ENCODE peak calls at places on chromosomes 12 and 14, in nine cellular contexts. F, Z, E, V, X, D, Y, N and K are unnamed samples.

GRCh38 chr12:57127710-57128518 is at the start of gene LRP1:
- DNase-seq in F (peak; percentile 96), Z (peak; percentile 59), E (peak; percentile 39), V (peak; percentile 89), X (peak; percentile 92), D (peak; percentile 64), Y (peak; percentile 75), N (peak; percentile 86), K (peak; percentile 94)

GRCh38 chr12:10283028-10283427 is 24.6 kb upstream of the KLRD1 start:
- DNase-seq in F (no peak), Z (no peak), E (no peak), V (no peak), X (no peak), D (no peak), Y (no peak), N (no peak), K (no peak)

GRCh38 chr14:103881927-103882281 is 34.5 kb upstream of the PPP1R13B start:
- DNase-seq in F (no peak), Z (no peak), E (no peak), V (no peak), X (no peak), D (no peak), Y (no peak), N (no peak), K (no peak)

GRCh38 chr12:56086608-56087007 is 6.6 kb downstream of the ERBB3 start:
- DNase-seq in F (no peak), Z (no peak), E (no peak), V (no peak), X (no peak), D (no peak), Y (no peak), N (no peak), K (no peak)

GRCh38 chr14:64983439-64984310 is 3.0 kb upstream of the FNTB start:
- DNase-seq in F (peak; percentile 65), Z (no peak), E (peak; percentile 15), V (no peak), X (peak; percentile 50), D (no peak), Y (peak; percentile 27), N (peak; percentile 77), K (peak; percentile 83)

GRCh38 chr14:100714205-100714781 is 12.4 kb upstream of the DLK1 start:
- DNase-seq in F (no peak), Z (no peak), E (no peak), V (no peak), X (no peak), D (no peak), Y (no peak), N (no peak), K (no peak)

GRCh38 chr12:53327435-53328042 is 6.1 kb upstream of the AAAS start:
- DNase-seq in F (no peak), Z (no peak), E (no peak), V (no peak), X (no peak), D (no peak), Y (no peak), N (peak; percentile 48), K (peak; percentile 22)

GRCh38 chr12:2652011-2652400 is 142.8 kb upstream of the FKBP4 start:
- DNase-seq in F (no peak), Z (no peak), E (no peak), V (no peak), X (no peak), D (no peak), Y (no peak), N (no peak), K (no peak)

GRCh38 chr14:105267820-105268548 is 19.7 kb downstream of the BTBD6 start:
- DNase-seq in F (no peak), Z (no peak), E (no peak), V (no peak), X (no peak), D (no peak), Y (no peak), N (no peak), K (no peak)

GRCh38 chr12:76137611-76138010 is 53.1 kb upstream of the NAP1L1 start:
- DNase-seq in F (no peak), Z (no peak), E (no peak), V (no peak), X (no peak), D (no peak), Y (no peak), N (peak; percentile 60), K (no peak)

GRCh38 chr12:49527361-49528130 is 11.3 kb upstream of the KCNH3 start:
- DNase-seq in F (no peak), Z (no peak), E (no peak), V (no peak), X (peak; percentile 79), D (no peak), Y (no peak), N (no peak), K (no peak)

GRCh38 chr12:19138551-19139344 is 9.2 kb downstream of the PLEKHA5 start:
- DNase-seq in F (no peak), Z (no peak), E (no peak), V (no peak), X (no peak), D (no peak), Y (no peak), N (no peak), K (no peak)

GRCh38 chr12:114241973-114242434 is 163.9 kb downstream of the TBX5 start:
- DNase-seq in F (no peak), Z (no peak), E (no peak), V (no peak), X (no peak), D (no peak), Y (no peak), N (no peak), K (no peak)

GRCh38 chr12:24198070-24198469 is 248.6 kb upstream of the SOX5 start:
- DNase-seq in F (no peak), Z (no peak), E (no peak), V (no peak), X (no peak), D (no peak), Y (no peak), N (peak; percentile 50), K (no peak)

GRCh38 chr12:66620026-66620425 is 58.9 kb downstream of the GRIP1 start:
- DNase-seq in F (no peak), Z (no peak), E (no peak), V (no peak), X (no peak), D (no peak), Y (no peak), N (no peak), K (no peak)

GRCh38 chr14:103711516-103712431 is 3.5 kb downstream of the XRCC3 start:
- DNase-seq in F (no peak), Z (peak; percentile 44), E (peak; percentile 81), V (peak; percentile 75), X (no peak), D (no peak), Y (no peak), N (no peak), K (peak; percentile 86)

GRCh38 chr12:104460041-104460757 is 3.5 kb downstream of the CHST11 start:
- DNase-seq in F (no peak), Z (no peak), E (no peak), V (no peak), X (no peak), D (no peak), Y (no peak), N (no peak), K (peak; percentile 85)

GRCh38 chr12:19165446-19165845 is 35.9 kb downstream of the PLEKHA5 start:
- DNase-seq in F (no peak), Z (no peak), E (no peak), V (no peak), X (no peak), D (no peak), Y (no peak), N (no peak), K (no peak)

GRCh38 chr12:52442600-52443061 is 8.5 kb upstream of the KRT75 start:
- DNase-seq in F (no peak), Z (no peak), E (no peak), V (peak; percentile 55), X (no peak), D (no peak), Y (no peak), N (peak; percentile 90), K (no peak)

GRCh38 chr12:27818421-27818918 is 38.4 kb upstream of the MANSC4 start:
- DNase-seq in F (no peak), Z (no peak), E (no peak), V (no peak), X (no peak), D (no peak), Y (no peak), N (no peak), K (no peak)

GRCh38 chr12:116138380-116138779 is 139.1 kb downstream of the MED13L start:
- DNase-seq in F (no peak), Z (no peak), E (no peak), V (no peak), X (no peak), D (no peak), Y (no peak), N (no peak), K (no peak)

GRCh38 chr12:2384533-2385328 is 331.9 kb downstream of the CACNA1C start:
- DNase-seq in F (no peak), Z (no peak), E (no peak), V (no peak), X (no peak), D (no peak), Y (no peak), N (peak; percentile 58), K (no peak)

GRCh38 chr12:70637686-70638085 is 457 bp upstream of the PTPRB start:
- DNase-seq in F (no peak), Z (no peak), E (no peak), V (no peak), X (no peak), D (no peak), Y (no peak), N (no peak), K (no peak)

GRCh38 chr12:130714591-130715149 is 1.4 kb downstream of the RIMBP2 start:
- DNase-seq in F (no peak), Z (no peak), E (no peak), V (no peak), X (no peak), D (no peak), Y (no peak), N (no peak), K (no peak)

GRCh38 chr12:121114806-121115205 is 17.9 kb upstream of the P2RX7 start:
- DNase-seq in F (no peak), Z (no peak), E (no peak), V (no peak), X (no peak), D (no peak), Y (no peak), N (no peak), K (no peak)